ENCODE peak calls at places on chromosomes 16 and 17, in ten cellular contexts. K is heart left ventricle; O is CD4-positive, CD25-positive, alpha-beta regulatory T cell; G is fibroblast of lung; Z is cardiac muscle cell; J is right lobe of liver; X is Panc1; C is thoracic aorta; A is A549; B is breast epithelium. Y is an unnamed sample.

GRCh38 chr17:19454074-19454473 is 43.0 kb downstream of the RNF112 start:
- DNase-seq in K (no peak), O (no peak), G (no peak), Z (no peak), J (no peak), X (no peak), C (no peak), A (no peak), B (no peak), Y (no peak)

GRCh38 chr16:81610144-81610842 is 165.7 kb downstream of the CMIP start:
- DNase-seq in K (peak; percentile 69), O (no peak), G (peak; percentile 75), Z (no peak), J (peak; percentile 77), X (no peak), C (peak; percentile 43), A (no peak), B (peak; percentile 64), Y (no peak)

GRCh38 chr16:4767872-4768548 is 1.0 kb upstream of the ZNF500 start:
- DNase-seq in K (no peak), O (no peak), G (no peak), Z (no peak), J (no peak), X (no peak), C (no peak), A (no peak), B (no peak), Y (no peak)

GRCh38 chr16:65769776-65770438 is 596.6 kb upstream of the CDH5 start:
- DNase-seq in K (no peak), O (no peak), G (no peak), Z (no peak), J (no peak), X (no peak), C (no peak), A (no peak), B (no peak), Y (no peak)

GRCh38 chr17:78322858-78323455 is 36.9 kb downstream of the SOCS3 start:
- DNase-seq in K (peak; percentile 84), O (no peak), G (no peak), Z (no peak), J (no peak), X (no peak), C (no peak), A (no peak), B (no peak), Y (no peak)

GRCh38 chr17:74108126-74108705 is 95.3 kb upstream of the RPL38 start:
- DNase-seq in K (no peak), O (no peak), G (no peak), Z (no peak), J (no peak), X (no peak), C (no peak), A (no peak), B (no peak), Y (no peak)

GRCh38 chr16:17104654-17105053 is 366.1 kb downstream of the XYLT1 start:
- DNase-seq in K (no peak), O (no peak), G (no peak), Z (no peak), J (no peak), X (no peak), C (no peak), A (no peak), B (no peak), Y (no peak)

GRCh38 chr17:15892244-15892643 is 52.7 kb upstream of the ADORA2B start:
- DNase-seq in K (no peak), O (no peak), G (no peak), Z (no peak), J (no peak), X (no peak), C (no peak), A (no peak), B (no peak), Y (no peak)

GRCh38 chr16:3171855-3172593 is 16.0 kb upstream of the OR1F1 start:
- DNase-seq in K (no peak), O (peak; percentile 57), G (no peak), Z (no peak), J (no peak), X (peak; percentile 93), C (no peak), A (peak; percentile 82), B (no peak), Y (no peak)

GRCh38 chr17:71667661-71668060 is 453.2 kb upstream of the SOX9 start:
- DNase-seq in K (no peak), O (no peak), G (no peak), Z (no peak), J (no peak), X (no peak), C (no peak), A (no peak), B (no peak), Y (no peak)

GRCh38 chr17:79465011-79466006 is 145.5 kb downstream of the RBFOX3 start:
- DNase-seq in K (no peak), O (no peak), G (no peak), Z (no peak), J (no peak), X (no peak), C (no peak), A (no peak), B (no peak), Y (no peak)

GRCh38 chr16:8768701-8769100 is 28.7 kb downstream of the TMEM186 start:
- DNase-seq in K (no peak), O (no peak), G (no peak), Z (no peak), J (no peak), X (no peak), C (no peak), A (no peak), B (no peak), Y (no peak)

GRCh38 chr17:48004973-48005372 is 32.6 kb downstream of the COPZ2 start:
- DNase-seq in K (no peak), O (no peak), G (no peak), Z (no peak), J (no peak), X (no peak), C (no peak), A (no peak), B (no peak), Y (no peak)

GRCh38 chr16:86346034-86346433 is 164.3 kb upstream of the FOXF1 start:
- DNase-seq in K (no peak), O (no peak), G (no peak), Z (no peak), J (no peak), X (no peak), C (no peak), A (no peak), B (no peak), Y (no peak)

GRCh38 chr17:81741594-81742452 is 29.7 kb downstream of the SLC25A10 start:
- DNase-seq in K (no peak), O (no peak), G (no peak), Z (no peak), J (no peak), X (no peak), C (no peak), A (no peak), B (no peak), Y (no peak)

GRCh38 chr17:9050801-9051401 is 29.6 kb downstream of the NTN1 start:
- DNase-seq in K (no peak), O (no peak), G (no peak), Z (no peak), J (no peak), X (no peak), C (no peak), A (peak; percentile 73), B (no peak), Y (no peak)

GRCh38 chr17:79542718-79543117 is 68.1 kb downstream of the RBFOX3 start:
- DNase-seq in K (no peak), O (no peak), G (no peak), Z (no peak), J (no peak), X (no peak), C (no peak), A (no peak), B (no peak), Y (no peak)

GRCh38 chr16:391885-392335 is 5.1 kb upstream of the NME4 start:
- DNase-seq in K (no peak), O (peak; percentile 72), G (peak; percentile 83), Z (peak; percentile 58), J (no peak), X (no peak), C (no peak), A (peak; percentile 76), B (no peak), Y (peak; percentile 68)

GRCh38 chr17:73042809-73043685 is 49.4 kb downstream of the SLC39A11 start:
- DNase-seq in K (no peak), O (no peak), G (peak; percentile 84), Z (no peak), J (no peak), X (no peak), C (no peak), A (no peak), B (no peak), Y (no peak)

GRCh38 chr17:41801374-41802062 is 10.2 kb downstream of the P3H4 start:
- DNase-seq in K (peak; percentile 84), O (peak; percentile 65), G (peak; percentile 77), Z (peak; percentile 88), J (peak; percentile 82), X (no peak), C (peak; percentile 51), A (peak; percentile 86), B (peak; percentile 89), Y (peak; percentile 45)
- H3K4me3 ChIP-seq in K (peak overlapping the region; percentile 29), O (no peak overlapping the region), G (no peak overlapping the region), Z (no peak overlapping the region), J (no peak overlapping the region), X (peak overlapping the region; percentile 7), C (peak overlapping the region; percentile 33), A (no peak overlapping the region), B (peak overlapping the region; percentile 54), Y (no peak overlapping the region)

GRCh38 chr17:2406271-2406902 is 5.5 kb upstream of the MNT start:
- DNase-seq in K (no peak), O (no peak), G (no peak), Z (no peak), J (no peak), X (no peak), C (no peak), A (no peak), B (no peak), Y (no peak)
- H3K4me1 ChIP-seq in K (peaks cover 51% of the 10 kb centered on the region), O (peaks cover 8% of the 10 kb centered on the region), G (peaks cover 39% of the 10 kb centered on the region), Z (peaks cover 12% of the 10 kb centered on the region), J (peaks cover 2% of the 10 kb centered on the region), X (no peaks in the 10 kb centered on the region), C (peaks cover 37% of the 10 kb centered on the region), A (peaks cover 54% of the 10 kb centered on the region), B (peaks cover 3% of the 10 kb centered on the region), Y (peaks cover 6% of the 10 kb centered on the region)

DNA sequence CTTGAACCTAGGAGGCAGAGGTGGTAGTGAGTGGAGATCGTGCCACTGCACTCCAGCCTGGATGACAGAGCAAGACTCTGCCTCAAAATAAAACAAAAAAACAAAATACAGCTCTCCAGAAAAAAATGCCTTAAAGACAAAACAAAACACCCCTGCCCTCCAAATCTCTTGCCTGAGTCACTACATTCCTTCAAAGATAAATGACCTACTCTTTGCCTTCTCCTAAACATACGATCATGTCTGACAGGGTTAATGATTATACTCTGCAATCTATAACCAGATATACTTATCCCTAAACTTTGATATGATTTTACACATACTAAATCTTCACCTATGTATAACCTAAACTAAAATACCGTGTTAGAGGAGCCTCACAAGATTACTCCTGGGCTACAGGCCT is 1.4 kb upstream of the SETD6 start:
- DNase-seq in K (no peak), O (no peak), G (no peak), Z (no peak), J (no peak), X (no peak), C (no peak), A (no peak), B (no peak), Y (no peak)
- H3K4me3 ChIP-seq in K (no peak overlapping the region), O (no peak overlapping the region), G (no peak overlapping the region), Z (no peak overlapping the region), J (no peak overlapping the region), X (no peak overlapping the region), C (no peak overlapping the region), A (no peak overlapping the region), B (no peak overlapping the region), Y (no peak overlapping the region)

GRCh38 chr16:50599494-50599893 is 51.3 kb downstream of the NKD1 start:
- DNase-seq in K (no peak), O (no peak), G (no peak), Z (no peak), J (no peak), X (no peak), C (no peak), A (no peak), B (no peak), Y (no peak)
- H3K4me1 ChIP-seq in K (peaks cover 14% of the 10 kb centered on the region), O (peaks cover 12% of the 10 kb centered on the region), G (peaks cover 8% of the 10 kb centered on the region), Z (peaks cover 20% of the 10 kb centered on the region), J (no peaks in the 10 kb centered on the region), X (no peaks in the 10 kb centered on the region), C (peaks cover 47% of the 10 kb centered on the region), A (no peaks in the 10 kb centered on the region), B (no peaks in the 10 kb centered on the region), Y (peaks cover 13% of the 10 kb centered on the region)

Y was measured in naive thymus-derived CD4-positive, alpha-beta T cell.